ENCODE peak calls at places on chromosomes 6 and 20, in ten cellular contexts. Z is GM04504; U is stomach; Q is NCI-H2171 treated with DMSO at 0.1 percent for 48 hours; Y is stimulated activated naive CD8-positive, alpha-beta T cell treated with anti-CD3 and anti-CD28 coated beads, Interleukin-15, amount 100 ng/mL, for 72 hours; I is activated T-helper 1 cell treated with anti-CD3 and anti-CD28 coated beads, Interleukin-2, amount 50 U/mL, for 16 hours; F is AML-193; S is OCI-M1; K is dermis microvascular lymphatic vessel endothelial cell; P is activated naive CD4-positive, alpha-beta T cell. M is an unnamed sample.

GRCh38 chr6:28816909-28817807 is 106.6 kb downstream of the TRIM27 start:
- DNase-seq in Z (no peak), U (no peak), Q (peak), Y (no peak), I (no peak), F (no peak), S (peak), K (peak), P (no peak), M (no peak)

GRCh38 chr6:84777888-84778287 is 13.5 kb upstream of the TBX18 start:
- DNase-seq in Z (peak), U (no peak), Q (no peak), Y (no peak), I (no peak), F (no peak), S (peak), K (no peak), P (no peak), M (no peak)

GRCh38 chr6:38337819-38338465 is 301.8 kb downstream of the BTBD9 start:
- DNase-seq in Z (peak), U (no peak), Q (no peak), Y (no peak), I (no peak), F (no peak), S (no peak), K (peak), P (no peak), M (no peak)

GRCh38 chr6:57294829-57295228 is 22.6 kb upstream of the PRIM2 start:
- DNase-seq in Z (peak), U (no peak), Q (no peak), Y (no peak), I (no peak), F (no peak), S (no peak), K (no peak), P (no peak), M (no peak)

GRCh38 chr6:144219056-144219685 is 66.0 kb upstream of the UTRN start:
- DNase-seq in Z (peak), U (no peak), Q (peak), Y (no peak), I (no peak), F (peak), S (peak), K (peak), P (no peak), M (no peak)

GRCh38 chr6:30683980-30684338 is 2.5 kb downstream of the PPP1R18 start:
- DNase-seq in Z (no peak), U (no peak), Q (no peak), Y (no peak), I (no peak), F (no peak), S (peak), K (no peak), P (no peak), M (no peak)

GRCh38 chr20:52379723-52380336 is 188.3 kb upstream of the ZFP64 start:
- DNase-seq in Z (no peak), U (peak), Q (peak), Y (no peak), I (peak), F (no peak), S (peak), K (peak), P (peak), M (no peak)

GRCh38 chr6:142680308-142680707 is 264.7 kb downstream of the HIVEP2 start:
- DNase-seq in Z (no peak), U (no peak), Q (no peak), Y (peak), I (no peak), F (no peak), S (no peak), K (peak), P (peak), M (no peak)

GRCh38 chr6:26045046-26045938 is 41.9 kb upstream of the HFE start:
- DNase-seq in Z (peak), U (peak), Q (peak), Y (peak), I (no peak), F (peak), S (peak), K (peak), P (peak), M (no peak)

GRCh38 chr20:32664352-32665159 is 9.2 kb downstream of the C20orf203 start:
- DNase-seq in Z (no peak), U (no peak), Q (no peak), Y (no peak), I (no peak), F (no peak), S (no peak), K (no peak), P (no peak), M (no peak)

GRCh38 chr20:53940883-53941546 is 129.4 kb downstream of the BCAS1 start:
- DNase-seq in Z (no peak), U (no peak), Q (no peak), Y (no peak), I (no peak), F (no peak), S (peak), K (peak), P (no peak), M (no peak)

GRCh38 chr20:35066194-35066593 is 26.4 kb downstream of the TRPC4AP start:
- DNase-seq in Z (no peak), U (no peak), Q (no peak), Y (no peak), I (no peak), F (no peak), S (no peak), K (no peak), P (no peak), M (no peak)

GRCh38 chr6:107458687-107459282 is 579 bp downstream of the PDSS2 start:
- DNase-seq in Z (no peak), U (no peak), Q (peak), Y (no peak), I (peak), F (no peak), S (peak), K (peak), P (peak), M (no peak)

GRCh38 chr20:62914970-62915457 is 11.3 kb downstream of the DIDO1 start:
- DNase-seq in Z (no peak), U (no peak), Q (peak), Y (no peak), I (no peak), F (peak), S (no peak), K (peak), P (no peak), M (no peak)

GRCh38 chr6:150599199-150600002 is at the start of gene PLEKHG1:
- DNase-seq in Z (no peak), U (peak), Q (peak), Y (peak), I (peak), F (peak), S (peak), K (peak), P (peak), M (no peak)

GRCh38 chr6:26554669-26555504 is 16.7 kb downstream of the HMGN4 start:
- DNase-seq in Z (no peak), U (no peak), Q (peak), Y (peak), I (no peak), F (peak), S (peak), K (peak), P (peak), M (peak)

GRCh38 chr6:30787954-30788353 is 43.6 kb upstream of the IER3 start:
- DNase-seq in Z (no peak), U (no peak), Q (no peak), Y (no peak), I (no peak), F (peak), S (peak), K (no peak), P (no peak), M (no peak)

GRCh38 chr6:79719248-79719975 is 88.3 kb downstream of the SH3BGRL2 start:
- DNase-seq in Z (peak), U (peak), Q (no peak), Y (no peak), I (no peak), F (no peak), S (no peak), K (peak), P (no peak), M (no peak)

GRCh38 chr6:436308-437041 is 44.9 kb downstream of the IRF4 start:
- DNase-seq in Z (no peak), U (no peak), Q (no peak), Y (no peak), I (no peak), F (no peak), S (no peak), K (no peak), P (no peak), M (no peak)

GRCh38 chr6:106972500-106972899 is 2.0 kb downstream of the CD24 start:
- DNase-seq in Z (no peak), U (peak), Q (peak), Y (no peak), I (no peak), F (no peak), S (peak), K (no peak), P (no peak), M (no peak)

GRCh38 chr6:121247386-121247785 is 86.9 kb downstream of the TBC1D32 start:
- DNase-seq in Z (no peak), U (no peak), Q (no peak), Y (no peak), I (no peak), F (no peak), S (peak), K (no peak), P (no peak), M (no peak)

GRCh38 chr20:50355593-50356521 is 154.3 kb upstream of the PTPN1 start:
- DNase-seq in Z (no peak), U (no peak), Q (no peak), Y (no peak), I (no peak), F (no peak), S (no peak), K (no peak), P (no peak), M (no peak)

GRCh38 chr6:29905286-29905685 is 37.0 kb upstream of the HLA-A start:
- DNase-seq in Z (no peak), U (no peak), Q (no peak), Y (no peak), I (no peak), F (no peak), S (no peak), K (no peak), P (no peak), M (no peak)

GRCh38 chr6:39770476-39770875 is 21.7 kb upstream of the DAAM2 start:
- DNase-seq in Z (no peak), U (no peak), Q (peak), Y (no peak), I (no peak), F (no peak), S (no peak), K (no peak), P (no peak), M (no peak)

GRCh38 chr6:167798453-167798852 is 28.3 kb upstream of the AFDN start:
- DNase-seq in Z (no peak), U (no peak), Q (peak), Y (no peak), I (no peak), F (no peak), S (no peak), K (no peak), P (no peak), M (no peak)

GRCh38 chr6:27726620-27727023 is 185.6 kb downstream of the OR2B2 start:
- DNase-seq in Z (no peak), U (no peak), Q (peak), Y (no peak), I (no peak), F (no peak), S (peak), K (no peak), P (no peak), M (no peak)

GRCh38 chr20:23920936-23921335 is 41.4 kb upstream of the CST5 start:
- DNase-seq in Z (no peak), U (no peak), Q (peak), Y (no peak), I (no peak), F (no peak), S (no peak), K (no peak), P (no peak), M (no peak)

GRCh38 chr6:84876723-84877514 is 112.5 kb upstream of the TBX18 start:
- DNase-seq in Z (no peak), U (no peak), Q (no peak), Y (no peak), I (no peak), F (no peak), S (no peak), K (no peak), P (no peak), M (no peak)

GRCh38 chr6:11021003-11021402 is 23.1 kb downstream of the ELOVL2 start:
- DNase-seq in Z (no peak), U (no peak), Q (no peak), Y (no peak), I (no peak), F (no peak), S (no peak), K (no peak), P (no peak), M (no peak)

GRCh38 chr20:64106981-64107735 is at the start of gene NPBWR2:
- DNase-seq in Z (no peak), U (no peak), Q (no peak), Y (peak), I (peak), F (no peak), S (no peak), K (no peak), P (peak), M (no peak)

GRCh38 chr20:13819885-13820645 is 35.2 kb downstream of the NDUFAF5 start:
- DNase-seq in Z (peak), U (peak), Q (peak), Y (peak), I (no peak), F (peak), S (peak), K (peak), P (no peak), M (no peak)

GRCh38 chr6:139249387-139249786 is 42.4 kb downstream of the TXLNB start:
- DNase-seq in Z (no peak), U (no peak), Q (no peak), Y (no peak), I (no peak), F (no peak), S (no peak), K (no peak), P (no peak), M (no peak)

GRCh38 chr20:63641146-63641791 is 12.0 kb downstream of the STMN3 start:
- DNase-seq in Z (no peak), U (no peak), Q (no peak), Y (no peak), I (no peak), F (no peak), S (no peak), K (peak), P (peak), M (no peak)

GRCh38 chr20:354298-354977 is 7.5 kb downstream of the NRSN2 start:
- DNase-seq in Z (peak), U (peak), Q (peak), Y (peak), I (peak), F (peak), S (peak), K (peak), P (peak), M (peak)